ENCODE peak calls at places on chromosomes 12 and 14, in nine cellular contexts. N is foreskin keratinocyte; F is suprapubic skin; J is HCT116; G is colonic mucosa; S is ovary; C is effector memory CD4-positive, alpha-beta T cell; P is body of pancreas; K is cardiac muscle cell. X is an unnamed sample.

GRCh38 chr14:65993103-65993502 is 493.1 kb upstream of the CCDC196 start:
- DNase-seq in N (no peak), K (no peak), S (no peak), F (no peak), G (no peak), J (no peak), C (no peak), P (no peak), X (peak)

GRCh38 chr12:4477133-4477532 is 31.5 kb upstream of the FGF6 start:
- DNase-seq in S (no peak), J (no peak), F (no peak), N (no peak), P (no peak), C (no peak), G (no peak), K (peak), X (no peak)

GRCh38 chr12:69392146-69392928 is 32.8 kb downstream of the YEATS4 start:
- DNase-seq in F (no peak), J (no peak), G (no peak), K (no peak), P (no peak), C (no peak), S (no peak), N (no peak), X (no peak)

GRCh38 chr12:32533971-32534590 is 134.7 kb downstream of the FGD4 start:
- DNase-seq in K (peak), N (peak), G (peak), J (peak), C (no peak), S (no peak), F (no peak), P (peak), X (peak)

GRCh38 chr14:96737869-96738268 is 59.3 kb upstream of the VRK1 start:
- DNase-seq in K (no peak), C (no peak), N (no peak), G (no peak), J (no peak), S (no peak), F (no peak), P (no peak), X (no peak)

GRCh38 chr12:111789779-111790178 is 23.0 kb downstream of the ALDH2 start:
- DNase-seq in G (no peak), C (no peak), S (no peak), N (no peak), K (no peak), F (no peak), P (no peak), J (no peak), X (no peak)

GRCh38 chr14:23115492-23115850 is 3.6 kb downstream of the CEBPE start:
- DNase-seq in K (no peak), N (no peak), G (no peak), J (no peak), C (no peak), S (no peak), F (no peak), P (no peak), X (no peak)

GRCh38 chr14:101199028-101199770 is 295.7 kb upstream of the RTL1 start:
- DNase-seq in F (no peak), P (no peak), J (no peak), G (no peak), C (no peak), S (no peak), N (no peak), K (no peak), X (no peak)

GRCh38 chr14:54881235-54881760 is 21.3 kb downstream of the GCH1 start:
- DNase-seq in C (no peak), S (no peak), P (no peak), G (peak), K (peak), N (no peak), J (no peak), F (no peak), X (peak)

GRCh38 chr12:62260733-62261683 is 804 bp downstream of the USP15 start:
- DNase-seq in N (peak), C (peak), J (peak), P (no peak), S (no peak), F (no peak), K (peak), G (peak), X (no peak)

GRCh38 chr12:50275545-50275944 is 7.8 kb downstream of the LIMA1 start:
- DNase-seq in S (no peak), K (peak), C (no peak), P (no peak), F (no peak), G (peak), J (no peak), N (no peak), X (no peak)

GRCh38 chr12:118307069-118307954 is 65.4 kb downstream of the TAOK3 start:
- DNase-seq in P (no peak), J (no peak), K (peak), C (no peak), N (peak), F (no peak), S (no peak), G (no peak), X (peak)

GRCh38 chr12:55930771-55931316 is at the start of gene DGKA:
- DNase-seq in G (peak), P (no peak), C (no peak), F (no peak), S (peak), J (peak), K (peak), N (peak), X (peak)

GRCh38 chr14:34912182-34912581 is 37.0 kb upstream of the BAZ1A start:
- DNase-seq in J (no peak), F (no peak), N (no peak), K (peak), C (no peak), G (no peak), P (no peak), S (no peak), X (no peak)

GRCh38 chr12:122423258-122424165 is 1.0 kb upstream of the CLIP1 start:
- DNase-seq in C (no peak), K (peak), G (peak), J (peak), P (no peak), S (peak), F (no peak), N (no peak), X (no peak)

GRCh38 chr14:32366256-32366655 is 37.2 kb downstream of the AKAP6 start:
- DNase-seq in N (no peak), K (peak), F (no peak), P (no peak), S (no peak), G (no peak), J (no peak), C (no peak), X (no peak)

GRCh38 chr12:106417926-106418910 is 60.7 kb downstream of the POLR3B start:
- DNase-seq in C (no peak), S (no peak), P (no peak), N (peak), K (peak), F (no peak), G (no peak), J (peak), X (no peak)

GRCh38 chr14:55957950-55958349 is 160.3 kb upstream of the PELI2 start:
- DNase-seq in K (no peak), P (no peak), C (no peak), N (no peak), J (no peak), G (no peak), S (no peak), F (no peak), X (no peak)

GRCh38 chr14:101018561-101019290 is 115.2 kb upstream of the RTL1 start:
- DNase-seq in J (no peak), F (peak), P (peak), K (no peak), S (peak), C (no peak), G (peak), N (no peak), X (no peak)

GRCh38 chr12:122825773-122826724 is 9.2 kb upstream of the HIP1R start:
- DNase-seq in G (no peak), S (no peak), J (no peak), F (no peak), P (peak), N (no peak), K (no peak), C (no peak), X (no peak)

GRCh38 chr14:89013098-89013504 is 188.7 kb downstream of the TTC8 start:
- DNase-seq in P (peak), K (peak), J (peak), N (no peak), S (no peak), C (no peak), F (no peak), G (peak), X (no peak)

GRCh38 chr12:106585862-106586534 is 3.2 kb downstream of the RFX4 start:
- DNase-seq in S (no peak), C (no peak), P (no peak), G (no peak), J (no peak), N (no peak), F (no peak), K (no peak), X (no peak)

GRCh38 chr14:94030571-94030970 is 4.4 kb downstream of the OTUB2 start:
- DNase-seq in C (no peak), G (no peak), P (no peak), K (no peak), N (no peak), J (no peak), S (no peak), F (no peak), X (no peak)

GRCh38 chr12:53061404-53062010 is 11.6 kb downstream of the TNS2 start:
- DNase-seq in F (peak), P (peak), G (peak), C (no peak), S (peak), J (peak), N (no peak), K (peak), X (no peak)

GRCh38 chr14:21526672-21527319 is 650 bp upstream of the SALL2 start:
- DNase-seq in K (no peak), P (no peak), F (no peak), J (no peak), C (no peak), G (no peak), N (no peak), S (no peak), X (no peak)

GRCh38 chr14:71175491-71175890 is 268.2 kb downstream of the PCNX1 start:
- DNase-seq in F (peak), P (peak), K (no peak), C (no peak), S (no peak), G (no peak), N (peak), J (no peak), X (peak)

GRCh38 chr12:88944403-88944802 is 364.1 kb upstream of the KITLG start:
- DNase-seq in S (no peak), F (no peak), K (peak), G (no peak), P (no peak), N (no peak), C (no peak), J (peak), X (no peak)
- H3K27ac ChIP-seq in S (no peak), F (no peak), K (no peak), G (no peak), P (no peak), N (no peak), C (no peak), J (peak), X (peak)

DNA sequence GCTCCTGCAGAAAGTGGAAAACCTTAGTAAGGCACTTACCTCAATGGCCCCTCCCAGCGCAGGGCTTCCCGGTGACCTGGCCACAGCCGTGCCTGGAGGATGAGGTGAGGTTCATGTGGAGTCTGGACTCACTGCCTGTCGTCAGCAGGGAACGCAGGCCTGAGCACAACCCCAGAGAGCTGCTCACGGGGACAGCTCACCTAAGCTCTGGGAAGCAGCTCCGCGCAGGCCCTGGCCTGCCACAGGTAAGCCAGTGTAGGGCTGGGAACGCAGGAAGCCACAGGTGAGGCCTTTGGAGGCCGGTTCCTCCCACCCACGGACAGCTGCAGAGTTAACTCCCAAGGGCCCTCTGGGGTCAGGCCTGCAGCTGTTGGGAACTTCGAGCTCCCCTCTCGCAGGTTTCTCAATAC is 32.8 kb downstream of the ANAPC7 start:
- DNase-seq in P (no peak), K (no peak), F (no peak), J (no peak), N (peak), S (no peak), G (no peak), C (no peak), X (peak)
- H3K27ac ChIP-seq in P (no peak), K (no peak), F (peak), J (no peak), N (peak), S (no peak), G (no peak), C (no peak), X (peak)

GRCh38 chr12:26929590-26929989 is 8.2 kb downstream of the INTS13 start:
- DNase-seq in N (no peak), K (no peak), F (no peak), G (no peak), C (no peak), S (no peak), J (no peak), P (no peak), X (no peak)

GRCh38 chr12:26928661-26929060 is 9.1 kb downstream of the INTS13 start:
- DNase-seq in K (no peak), C (no peak), N (no peak), S (no peak), J (no peak), P (no peak), F (no peak), G (no peak), X (no peak)
- H3K27ac ChIP-seq in K (no peak), C (no peak), N (no peak), S (no peak), J (no peak), P (no peak), F (no peak), G (no peak), X (no peak)

DNA sequence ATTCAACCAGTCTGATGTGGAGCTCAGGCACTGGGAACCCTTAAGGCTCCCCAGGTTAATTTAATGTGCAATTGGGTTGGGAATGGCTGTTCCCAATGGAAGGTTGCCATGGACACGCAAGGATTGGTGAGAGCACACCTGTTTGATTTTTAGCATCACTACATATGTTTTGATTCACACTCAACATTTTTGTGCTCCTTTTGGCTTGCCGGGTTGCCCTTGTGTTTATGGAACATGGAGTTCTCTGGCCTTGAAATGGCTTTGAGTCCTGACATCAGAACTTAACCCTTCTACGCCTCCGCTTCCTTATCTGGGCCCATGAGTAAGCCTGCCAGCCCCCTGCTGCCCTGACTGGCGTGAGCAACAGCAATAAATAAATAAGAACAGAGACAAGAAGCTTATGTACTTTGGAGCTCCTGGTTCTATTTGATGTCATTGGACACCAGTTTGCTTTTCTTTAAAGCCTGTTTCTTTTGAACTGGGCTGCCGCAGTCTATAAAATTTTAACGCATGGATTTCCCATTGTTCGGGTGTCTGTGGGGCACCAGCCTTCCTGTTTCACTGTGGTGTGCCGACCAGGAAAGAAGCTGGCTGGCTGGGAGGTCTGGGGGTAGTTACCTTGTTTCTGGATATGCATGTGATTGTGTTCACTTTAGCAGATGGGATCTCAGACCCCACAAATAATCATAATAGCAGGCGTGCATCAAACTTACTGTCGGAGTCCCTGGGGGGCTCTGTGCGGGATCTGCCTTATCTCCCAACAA is 27.9 kb downstream of the TBX3 start:
- DNase-seq in N (no peak), S (peak), J (peak), G (no peak), F (no peak), K (peak), P (no peak), C (no peak), X (no peak)
- H3K27ac ChIP-seq in N (no peak), S (peak), J (no peak), G (no peak), F (no peak), K (no peak), P (no peak), C (no peak), X (no peak)

DNA sequence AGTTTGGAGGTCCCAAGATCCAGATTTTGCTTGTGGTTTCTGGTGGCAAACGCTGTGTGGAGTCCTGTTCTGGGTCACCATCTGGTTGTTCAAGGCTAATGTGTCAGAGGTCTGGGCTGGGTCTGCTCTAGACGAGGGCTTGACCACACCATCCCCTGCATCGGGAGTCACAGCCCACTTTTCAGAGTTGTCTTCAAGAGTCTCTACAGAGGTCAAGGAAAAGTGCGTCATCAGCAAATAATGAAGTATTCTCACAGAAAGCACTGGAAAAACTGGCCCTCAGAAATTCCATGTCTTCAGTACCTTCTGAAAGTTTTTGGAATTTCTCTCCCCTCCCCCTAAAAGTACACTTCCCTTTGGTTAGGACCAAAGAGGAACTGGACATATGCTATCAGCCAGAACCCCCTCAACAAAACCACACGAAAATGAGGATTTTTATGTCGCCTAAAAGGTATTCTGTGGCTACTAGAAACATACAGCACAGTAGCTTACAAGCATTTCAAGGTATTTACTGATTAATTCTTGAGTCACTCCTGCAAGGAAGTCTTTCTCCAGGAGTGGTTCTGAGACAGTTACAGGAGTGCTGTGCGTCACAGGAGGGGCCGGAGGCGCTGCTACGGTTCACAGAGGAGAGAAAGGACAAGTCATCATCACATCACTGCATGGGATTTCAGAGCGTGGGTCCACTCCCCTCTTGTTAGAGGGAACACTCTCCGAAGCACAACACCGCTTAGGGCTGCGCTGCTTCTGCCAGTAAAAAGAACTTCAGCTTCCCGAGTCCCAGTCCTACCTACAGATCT is 35.4 kb downstream of the RAD52 start:
- DNase-seq in G (no peak), P (no peak), F (no peak), C (no peak), S (no peak), K (peak), J (no peak), N (peak), X (peak)
- H3K27ac ChIP-seq in G (no peak), P (no peak), F (no peak), C (no peak), S (peak), K (peak), J (no peak), N (peak), X (peak)